ENCODE peak calls at places on chromosomes 16 and 17, in eight cellular contexts. O is endothelial cell, T is ascending aorta, S is psoas muscle, L is transverse colon, F is mucosa of descending colon, J is lower lobe of right lung, Q is heart right ventricle. Z is an unnamed sample.

GRCh38 chr16:51500306-51500705 is 349.2 kb upstream of the SALL1 start:
- DNase-seq in O (no peak), T (no peak), S (no peak), L (no peak), F (no peak), J (no peak), Q (no peak), Z (no peak)

GRCh38 chr16:68275611-68276191 is 11.4 kb downstream of the SLC7A6 start:
- DNase-seq in O (no peak), T (no peak), S (no peak), L (no peak), F (no peak), J (no peak), Q (no peak), Z (peak; percentile 59)

GRCh38 chr17:61551255-61551742 is 39.7 kb downstream of the NACA2 start:
- DNase-seq in O (no peak), T (no peak), S (no peak), L (no peak), F (no peak), J (no peak), Q (no peak), Z (no peak)

GRCh38 chr16:83994087-83994486 is 26.0 kb downstream of the NECAB2 start:
- DNase-seq in O (no peak), T (no peak), S (no peak), L (no peak), F (no peak), J (peak; percentile 62), Q (no peak), Z (no peak)

GRCh38 chr17:20202141-20202574 is 193.0 kb downstream of the SPECC1 start:
- DNase-seq in O (no peak), T (no peak), S (no peak), L (peak; percentile 52), F (no peak), J (no peak), Q (no peak), Z (no peak)

GRCh38 chr17:20045476-20045875 is 36.3 kb downstream of the SPECC1 start:
- DNase-seq in O (no peak), T (no peak), S (no peak), L (no peak), F (no peak), J (no peak), Q (no peak), Z (no peak)

GRCh38 chr17:49715717-49716279 is 8.0 kb upstream of the SLC35B1 start:
- DNase-seq in O (no peak), T (no peak), S (no peak), L (no peak), F (no peak), J (no peak), Q (no peak), Z (peak; percentile 81)

GRCh38 chr16:83653785-83654184 is 154.0 kb upstream of the HSBP1 start:
- DNase-seq in O (no peak), T (no peak), S (no peak), L (no peak), F (no peak), J (no peak), Q (no peak), Z (no peak)

GRCh38 chr16:22055881-22056280 is 36.5 kb upstream of the VWA3A start:
- DNase-seq in O (peak; percentile 48), T (no peak), S (no peak), L (no peak), F (no peak), J (no peak), Q (no peak), Z (no peak)

GRCh38 chr17:71180801-71181385 is 939.9 kb upstream of the SOX9 start:
- DNase-seq in O (no peak), T (no peak), S (no peak), L (peak; percentile 75), F (peak; percentile 48), J (no peak), Q (no peak), Z (no peak)

GRCh38 chr16:69932228-69932627 is 18.9 kb upstream of the CLEC18A start:
- DNase-seq in O (no peak), T (no peak), S (no peak), L (no peak), F (no peak), J (peak; percentile 14), Q (no peak), Z (no peak)

GRCh38 chr16:81035398-81035974 is at the start of gene ATMIN:
- DNase-seq in O (peak; percentile 93), T (peak; percentile 90), S (peak; percentile 88), L (peak; percentile 91), F (peak; percentile 94), J (peak; percentile 90), Q (peak; percentile 89), Z (peak; percentile 87)

GRCh38 chr16:81036751-81037350 is 1.2 kb downstream of the ATMIN start:
- DNase-seq in O (no peak), T (no peak), S (no peak), L (no peak), F (no peak), J (no peak), Q (no peak), Z (no peak)

GRCh38 chr16:81040837-81041236 is 5.2 kb downstream of the ATMIN start:
- DNase-seq in O (no peak), T (no peak), S (no peak), L (no peak), F (no peak), J (no peak), Q (no peak), Z (no peak)

GRCh38 chr16:81041696-81042095 is 6.1 kb downstream of the ATMIN start:
- DNase-seq in O (no peak), T (no peak), S (no peak), L (no peak), F (no peak), J (no peak), Q (no peak), Z (no peak)

GRCh38 chr16:81035975-81036750 is 521 bp downstream of the ATMIN start:
- DNase-seq in O (peak; percentile 50), T (peak; percentile 69), S (peak; percentile 34), L (peak; percentile 35), F (peak; percentile 66), J (peak; percentile 65), Q (peak; percentile 39), Z (peak; percentile 46)
- TF ChIP-seq CTCF in O (no peak), T (no peak), S (no peak), L (no peak), F (no peak), J (no peak), Q (no peak), Z (no peak)

GRCh38 chr17:64037802-64038201 is 17.4 kb upstream of the ICAM2 start:
- DNase-seq in O (no peak), T (peak; percentile 22), S (no peak), L (no peak), F (no peak), J (no peak), Q (no peak), Z (no peak)

GRCh38 chr17:64037180-64037579 is 16.7 kb upstream of the ICAM2 start:
- DNase-seq in O (no peak), T (peak; percentile 27), S (no peak), L (no peak), F (no peak), J (no peak), Q (no peak), Z (no peak)

GRCh38 chr17:64039106-64039400 is 18.6 kb upstream of the ICAM2 start:
- DNase-seq in O (no peak), T (no peak), S (no peak), L (no peak), F (no peak), J (no peak), Q (no peak), Z (no peak)

GRCh38 chr17:64038331-64039105 is 18.1 kb upstream of the ICAM2 start:
- DNase-seq in O (no peak), T (peak; percentile 40), S (no peak), L (no peak), F (no peak), J (no peak), Q (no peak), Z (no peak)

DNA sequence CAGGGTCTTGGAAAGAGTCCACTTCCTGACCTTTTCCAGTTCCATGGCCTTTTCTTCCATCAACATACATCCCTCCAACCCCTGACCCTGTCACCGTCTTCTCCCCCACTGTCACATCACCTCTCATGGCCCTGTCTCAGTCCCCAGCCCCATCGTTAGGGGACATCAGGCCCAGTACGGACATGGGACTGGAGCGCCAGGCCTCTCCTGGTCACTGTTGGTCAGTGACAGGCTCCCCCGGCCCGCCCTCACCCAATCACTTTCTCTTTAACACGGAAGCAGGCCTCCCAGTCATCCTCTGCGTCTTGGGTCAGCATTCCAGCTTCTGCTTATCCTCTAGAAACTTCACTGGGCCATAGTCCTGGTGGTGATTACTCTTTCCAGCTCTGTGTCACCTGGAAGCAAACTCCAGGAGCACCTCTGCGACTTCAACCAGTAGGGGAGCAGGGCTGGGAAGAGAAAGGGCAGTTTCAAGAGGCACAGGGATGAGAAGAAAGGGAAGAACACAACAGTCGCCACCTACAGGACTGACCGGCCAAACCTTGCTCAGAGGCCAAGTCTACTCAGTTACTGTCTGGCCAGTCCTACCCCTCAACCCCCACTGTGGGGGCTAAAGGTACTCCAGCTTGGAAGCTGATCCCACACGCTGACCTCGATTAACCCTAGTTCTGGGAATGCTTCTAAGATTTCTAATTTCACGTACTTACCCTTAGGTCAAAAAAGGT is 15.9 kb upstream of the ICAM2 start:
- DNase-seq in O (no peak), T (peak; percentile 59), S (no peak), L (no peak), F (no peak), J (no peak), Q (no peak), Z (no peak)
- TF ChIP-seq CTCF in O (no peak), T (no peak), S (no peak), L (no peak), F (no peak), J (no peak), Q (no peak), Z (no peak)

GRCh38 chr17:36072431-36073121 is 8.5 kb downstream of the CCL18 start:
- DNase-seq in O (peak; percentile 79), T (no peak), S (peak; percentile 22), L (peak; percentile 61), F (peak; percentile 57), J (peak; percentile 72), Q (peak; percentile 45), Z (peak; percentile 89)
- TF ChIP-seq CTCF in O (peak; percentile 88), T (no peak), S (peak; percentile 49), L (peak; percentile 53), F (peak; percentile 30), J (peak; percentile 70), Q (peak; percentile 66), Z (peak; percentile 90)

GRCh38 chr17:57366558-57367351 is 110.4 kb downstream of the MSI2 start:
- DNase-seq in O (no peak), T (no peak), S (no peak), L (no peak), F (no peak), J (no peak), Q (no peak), Z (no peak)

GRCh38 chr17:57369509-57369945 is 113.2 kb downstream of the MSI2 start:
- DNase-seq in O (no peak), T (no peak), S (no peak), L (no peak), F (no peak), J (no peak), Q (no peak), Z (peak; percentile 26)

GRCh38 chr17:57370051-57370581 is 113.8 kb downstream of the MSI2 start:
- DNase-seq in O (no peak), T (no peak), S (no peak), L (no peak), F (no peak), J (no peak), Q (no peak), Z (no peak)

GRCh38 chr17:57370583-57370982 is 114.3 kb downstream of the MSI2 start:
- DNase-seq in O (no peak), T (no peak), S (no peak), L (no peak), F (no peak), J (no peak), Q (no peak), Z (no peak)

GRCh38 chr17:57368637-57369336 is 112.5 kb downstream of the MSI2 start:
- DNase-seq in O (no peak), T (no peak), S (no peak), L (peak; percentile 24), F (no peak), J (no peak), Q (no peak), Z (no peak)
- TF ChIP-seq CTCF in O (no peak), T (no peak), S (no peak), L (no peak), F (no peak), J (no peak), Q (no peak), Z (no peak)

Z was measured in activated CD8-positive, alpha-beta T cell treated with anti-CD3 and anti-CD28 coated beads for 36 hours.